ENCODE peak calls at places on chromosomes 12 and 14, in nine cellular contexts. F is Panc1, V is sigmoid colon, P is hepatocyte, D is A549, G is choroid plexus epithelial cell, I is heart right ventricle, L is stomach, Z is Peyer's patch. K is an unnamed sample.

GRCh38 chr12:131242741-131243496 is 289.2 kb downstream of the ADGRD1 start:
- DNase-seq in L (no peak), I (no peak), F (no peak), P (peak; percentile 28), G (no peak), D (peak; percentile 94), V (no peak), Z (no peak), K (no peak)

GRCh38 chr12:124053855-124054254 is 80.8 kb downstream of the ZNF664 start:
- DNase-seq in Z (no peak), D (peak; percentile 73), V (peak; percentile 84), G (peak; percentile 90), P (peak; percentile 87), I (peak; percentile 34), F (no peak), L (peak; percentile 62), K (peak; percentile 74)

GRCh38 chr12:84599539-84599938 is 313.1 kb downstream of the SLC6A15 start:
- DNase-seq in P (peak; percentile 35), F (peak; percentile 46), L (no peak), G (peak; percentile 9), V (no peak), I (no peak), Z (no peak), D (no peak), K (peak; percentile 25)

GRCh38 chr14:70339970-70340369 is 19.5 kb downstream of the COX16 start:
- DNase-seq in G (no peak), I (no peak), P (no peak), D (no peak), V (no peak), L (no peak), Z (no peak), F (no peak), K (no peak)

GRCh38 chr12:34299802-34300193 is 277.5 kb downstream of the ALG10 start:
- DNase-seq in D (no peak), Z (no peak), F (no peak), G (no peak), I (peak; percentile 2), L (no peak), V (peak; percentile 54), P (no peak), K (no peak)

GRCh38 chr14:91237219-91237618 is 7.3 kb downstream of the GPR68 start:
- DNase-seq in Z (no peak), V (no peak), I (no peak), D (no peak), F (no peak), P (no peak), L (no peak), G (peak; percentile 31), K (peak; percentile 88)

GRCh38 chr12:94636462-94637085 is 13.8 kb downstream of the TMCC3 start:
- DNase-seq in G (peak; percentile 66), D (no peak), Z (no peak), I (no peak), P (peak; percentile 41), L (no peak), F (no peak), V (no peak), K (no peak)

GRCh38 chr14:60092516-60092915 is 793 bp downstream of the PCNX4 start:
- DNase-seq in I (no peak), Z (peak; percentile 18), P (peak; percentile 38), F (no peak), L (no peak), V (no peak), G (peak; percentile 59), D (peak; percentile 42), K (peak; percentile 55)

GRCh38 chr14:88199882-88200281 is 123.2 kb downstream of the KCNK10 start:
- DNase-seq in L (no peak), F (no peak), G (no peak), P (no peak), D (no peak), I (no peak), Z (no peak), V (no peak), K (no peak)

GRCh38 chr12:6323340-6323994 is 13.0 kb downstream of the PLEKHG6 start:
- DNase-seq in P (peak; percentile 86), I (no peak), V (peak; percentile 89), F (peak; percentile 67), G (peak; percentile 95), D (peak; percentile 92), Z (no peak), L (peak; percentile 42), K (peak; percentile 95)

GRCh38 chr12:1911598-1912575 is 6.6 kb downstream of the CACNA2D4 start:
- DNase-seq in F (no peak), D (no peak), G (no peak), L (peak; percentile 15), P (peak; percentile 3), I (no peak), Z (no peak), V (no peak), K (no peak)

GRCh38 chr12:26698186-26698585 is 134.8 kb downstream of the ITPR2 start:
- DNase-seq in D (no peak), I (no peak), V (no peak), L (no peak), P (no peak), Z (no peak), G (no peak), F (no peak), K (no peak)

GRCh38 chr14:56358265-56358664 is 221.3 kb upstream of the TMEM260 start:
- DNase-seq in L (no peak), Z (no peak), V (no peak), G (no peak), D (no peak), I (no peak), P (no peak), F (no peak), K (no peak)

GRCh38 chr14:73125746-73126145 is 10.6 kb upstream of the PSEN1 start:
- DNase-seq in F (no peak), G (no peak), P (no peak), L (no peak), D (no peak), V (no peak), Z (no peak), I (no peak), K (no peak)
- H3K4me3 ChIP-seq in F (no peak overlapping the region), G (no peak overlapping the region), P (no peak overlapping the region), L (no peak overlapping the region), D (no peak overlapping the region), V (no peak overlapping the region), Z (no peak overlapping the region), I (no peak overlapping the region), K (no peak overlapping the region)

DNA sequence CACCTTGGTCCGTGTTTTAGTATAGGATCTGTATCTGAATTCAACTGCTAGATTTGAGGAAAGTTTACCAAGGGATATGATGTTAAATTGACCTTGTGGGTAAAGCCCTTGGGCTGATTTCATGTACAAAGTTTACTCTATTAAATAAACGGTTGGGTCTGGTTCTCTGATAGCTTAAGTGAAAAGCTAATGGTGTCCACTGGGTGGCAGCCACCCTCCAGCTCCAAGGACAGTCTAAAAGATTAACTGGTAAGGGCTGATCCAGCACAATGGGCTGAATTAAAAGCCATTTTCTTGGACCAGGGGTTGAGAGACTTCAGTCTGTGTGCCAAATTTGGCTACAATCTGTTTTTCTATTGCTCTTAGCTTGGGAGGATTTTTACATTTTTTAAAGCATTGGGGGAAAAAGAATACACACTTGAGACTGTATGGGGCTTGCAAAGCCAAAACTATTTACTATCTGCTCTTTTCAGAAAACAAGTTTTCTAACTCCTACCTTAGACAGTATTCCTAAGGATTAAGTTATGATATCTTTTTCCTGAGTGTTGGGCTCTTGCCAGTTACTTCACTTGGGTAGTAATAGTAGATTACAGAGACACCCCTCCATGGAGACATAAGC is 116.5 kb downstream of the GPHN start:
- DNase-seq in F (peak; percentile 33), Z (no peak), D (peak; percentile 72), P (peak; percentile 73), V (peak; percentile 60), G (peak; percentile 85), I (peak; percentile 36), L (peak; percentile 71), K (peak; percentile 72)
- TF ChIP-seq CTCF in F (peak; percentile 77), Z (peak; percentile 68), D (peak; percentile 76), P (peak; percentile 72), V (peak; percentile 9), G (peak; percentile 85), I (peak; percentile 74), L (peak; percentile 57), K (peak; percentile 73)

DNA sequence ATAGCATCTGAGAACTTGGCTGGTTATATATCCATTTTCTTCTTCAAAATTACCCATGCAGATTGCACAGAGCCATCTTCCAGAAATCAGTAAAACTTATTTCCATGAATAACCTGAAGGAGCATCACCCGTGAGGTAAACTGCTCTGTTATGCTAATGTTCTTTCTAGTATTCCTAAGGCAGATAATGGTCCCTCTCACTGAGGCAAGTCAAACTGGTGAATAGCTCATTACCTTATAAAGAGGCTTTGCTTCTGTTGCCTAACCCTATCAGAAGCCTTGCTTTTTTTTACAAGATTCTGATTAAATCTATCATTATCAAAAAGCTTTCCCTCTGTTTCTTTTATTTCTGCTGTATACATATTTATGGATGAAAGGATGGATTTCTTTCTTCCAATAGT is 307.6 kb upstream of the FLRT2 start:
- DNase-seq in V (no peak), P (no peak), L (no peak), I (no peak), G (no peak), F (no peak), Z (no peak), D (no peak), K (no peak)
- H3K4me3 ChIP-seq in V (no peak overlapping the region), P (no peak overlapping the region), L (no peak overlapping the region), I (no peak overlapping the region), G (no peak overlapping the region), F (no peak overlapping the region), Z (no peak overlapping the region), D (no peak overlapping the region), K (no peak overlapping the region)

DNA sequence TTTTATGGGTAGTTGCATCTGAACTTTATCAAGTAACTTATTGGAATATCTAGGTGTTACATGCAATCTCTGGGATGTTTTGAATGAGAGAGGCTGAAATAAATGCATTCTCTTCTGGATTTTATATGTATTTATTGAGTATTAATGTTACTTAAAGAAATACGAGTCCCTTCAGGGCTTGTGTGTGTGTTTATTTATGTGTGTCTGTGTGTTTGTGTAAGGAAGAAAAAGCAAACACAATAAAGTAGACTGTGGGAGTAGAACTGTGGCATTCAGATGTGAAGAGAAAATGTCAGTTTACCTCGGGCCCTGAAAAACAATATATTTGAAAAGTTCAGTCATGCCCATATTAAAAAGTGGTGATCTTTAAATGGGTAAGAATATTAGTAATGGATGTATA is 250.5 kb downstream of the RPL10L start:
- DNase-seq in I (no peak), D (no peak), L (no peak), P (no peak), F (no peak), Z (no peak), G (no peak), V (no peak), K (no peak)
- TF ChIP-seq CTCF in I (no peak), D (no peak), L (no peak), P (no peak), F (no peak), Z (no peak), G (no peak), V (no peak), K (no peak)